ENCODE peak calls at places on chromosomes 5 and 9, in four cellular contexts. M is stomach, X is brain microvascular endothelial cell, O is mucosa of descending colon. Y is an unnamed sample.

GRCh38 chr9:68446836-68447235 is 90.4 kb downstream of the PGM5 start:
- DNase-seq in M (no peak), X (no peak), O (peak; percentile 27), Y (no peak)

GRCh38 chr9:18941060-18941746 is 91.8 kb downstream of the SAXO1 start:
- DNase-seq in M (no peak), X (no peak), O (no peak), Y (no peak)

GRCh38 chr9:127495884-127496555 is 44.7 kb downstream of the LRSAM1 start:
- DNase-seq in M (no peak), X (no peak), O (no peak), Y (no peak)

GRCh38 chr5:178625679-178626483 is 969 bp downstream of the CLK4 start:
- DNase-seq in M (no peak), X (peak; percentile 46), O (no peak), Y (peak; percentile 59)

GRCh38 chr5:82174919-82175219 is 103.3 kb downstream of the RPS23 start:
- DNase-seq in M (no peak), X (no peak), O (no peak), Y (no peak)

GRCh38 chr5:137252513-137252912 is 246.6 kb downstream of the SPOCK1 start:
- DNase-seq in M (no peak), X (no peak), O (no peak), Y (peak; percentile 22)

GRCh38 chr9:121133104-121133816 is 58.5 kb downstream of the CNTRL start:
- DNase-seq in M (peak; percentile 75), X (no peak), O (peak; percentile 72), Y (no peak)

GRCh38 chr9:76818271-76818670 is 54.0 kb downstream of the PCA3 start:
- DNase-seq in M (peak; percentile 69), X (peak; percentile 99), O (peak; percentile 52), Y (peak; percentile 97)

GRCh38 chr9:37540634-37541033 is 35.5 kb downstream of the FBXO10 start:
- DNase-seq in M (peak; percentile 65), X (no peak), O (peak; percentile 56), Y (no peak)

GRCh38 chr5:176882566-176882900 is 16.6 kb downstream of the HK3 start:
- DNase-seq in M (no peak), X (no peak), O (no peak), Y (peak; percentile 13)

GRCh38 chr9:112782218-112782617 is 31.7 kb downstream of the SNX30 start:
- DNase-seq in M (no peak), X (no peak), O (peak; percentile 31), Y (no peak)

GRCh38 chr5:122586351-122586750 is 188.5 kb upstream of the SNX2 start:
- DNase-seq in M (no peak), X (peak; percentile 64), O (no peak), Y (peak; percentile 70)

GRCh38 chr9:71685988-71686387 is 82.3 kb downstream of the CEMIP2 start:
- DNase-seq in M (no peak), X (no peak), O (no peak), Y (no peak)

GRCh38 chr5:141420855-141421488 is at the start of gene PCDHGA11:
- DNase-seq in M (no peak), X (peak; percentile 60), O (peak; percentile 45), Y (peak; percentile 77)

GRCh38 chr5:35430381-35431162 is 187.1 kb upstream of the SPEF2 start:
- DNase-seq in M (no peak), X (no peak), O (peak; percentile 6), Y (no peak)

GRCh38 chr9:6905850-6906375 is 148.1 kb downstream of the KDM4C start:
- DNase-seq in M (no peak), X (no peak), O (no peak), Y (no peak)

GRCh38 chr9:6910497-6910896 is 152.7 kb downstream of the KDM4C start:
- DNase-seq in M (no peak), X (no peak), O (no peak), Y (no peak)

GRCh38 chr9:6909186-6909585 is 151.4 kb downstream of the KDM4C start:
- DNase-seq in M (no peak), X (no peak), O (no peak), Y (no peak)

GRCh38 chr9:6910032-6910431 is 152.3 kb downstream of the KDM4C start:
- DNase-seq in M (no peak), X (no peak), O (no peak), Y (peak; percentile 56)

DNA sequence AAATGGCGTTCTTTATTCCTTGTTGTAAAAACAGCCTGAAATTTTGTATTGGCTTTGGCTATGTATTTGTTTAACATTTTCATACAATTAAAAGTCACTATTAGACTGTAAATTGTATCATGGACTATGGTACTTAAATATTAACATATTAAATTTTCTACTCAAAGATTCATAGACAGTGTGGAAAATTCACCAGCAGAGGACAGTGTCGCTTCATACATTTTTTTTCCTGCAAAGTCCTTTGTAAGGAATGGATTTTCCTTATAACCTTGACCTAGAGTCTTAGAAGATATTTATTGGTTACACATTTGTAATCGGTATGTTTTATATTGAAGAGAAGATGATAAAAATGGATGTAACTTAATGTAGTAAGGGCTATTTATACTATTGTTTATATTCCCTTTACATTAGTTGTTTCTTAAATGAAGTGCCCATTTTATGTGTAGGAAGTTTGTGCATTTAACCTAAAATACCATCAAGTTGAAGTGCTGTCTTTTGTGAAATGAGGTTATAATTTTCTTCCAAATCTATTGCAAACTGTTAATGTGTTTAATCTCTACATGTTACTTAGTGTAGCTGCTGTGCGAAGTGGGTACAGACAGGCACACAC is 150.1 kb downstream of the KDM4C start:
- DNase-seq in M (no peak), X (peak; percentile 24), O (peak; percentile 33), Y (peak; percentile 69)
- TF ChIP-seq CTCF in M (no peak), X (peak; percentile 70), O (peak; percentile 17), Y (peak; percentile 71)

DNA sequence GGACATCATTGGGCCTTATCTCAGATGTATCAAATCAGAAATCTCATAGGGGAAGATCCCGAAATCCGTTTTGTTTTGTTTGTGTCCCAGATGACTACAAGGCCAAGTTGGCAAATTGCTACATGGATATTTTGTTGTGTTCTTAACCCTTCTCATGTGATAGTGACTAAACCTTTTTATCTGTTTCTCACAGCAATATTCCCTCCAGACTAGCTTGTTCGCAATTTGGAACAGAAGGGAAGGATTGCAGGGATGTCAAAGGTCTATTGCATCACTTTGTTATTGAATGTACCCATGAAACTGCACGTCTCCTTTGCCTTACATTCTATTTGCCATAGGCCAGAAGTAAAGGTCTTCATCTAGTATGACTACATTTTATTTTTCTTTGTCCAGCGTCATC is 453.9 kb downstream of the NFIB start:
- DNase-seq in M (no peak), X (peak; percentile 50), O (no peak), Y (peak; percentile 97)
- H3K4me3 ChIP-seq in M (no peak overlapping the region), X (no peak overlapping the region), O (no peak overlapping the region), Y (no peak overlapping the region)

GRCh38 chr9:90547896-90548295 is 94.7 kb downstream of the DIRAS2 start:
- DNase-seq in M (no peak), X (no peak), O (no peak), Y (no peak)
- TF ChIP-seq CTCF in M (no peak), X (no peak), O (no peak), Y (no peak)

DNA sequence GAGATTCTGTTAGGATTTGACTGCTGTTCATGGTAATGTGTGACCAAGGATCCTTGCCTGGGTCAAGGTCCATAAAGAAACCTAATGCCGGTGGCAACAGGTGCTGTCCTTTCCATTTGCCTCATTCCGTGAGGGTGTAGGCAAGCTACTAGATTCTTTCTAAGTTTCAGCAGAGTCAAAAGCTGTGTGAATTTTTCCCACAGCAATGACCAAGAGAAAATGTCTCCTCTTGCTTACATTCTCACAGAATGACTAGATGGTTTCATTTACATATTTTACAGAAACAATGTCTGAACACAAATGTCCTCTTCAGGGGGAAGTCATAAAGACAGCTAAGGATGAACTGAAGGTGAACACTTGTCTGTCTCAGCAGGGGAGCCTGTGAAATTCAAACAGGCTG is 75.3 kb upstream of the SV2C start:
- DNase-seq in M (no peak), X (no peak), O (no peak), Y (no peak)
- H3K4me3 ChIP-seq in M (no peak overlapping the region), X (no peak overlapping the region), O (no peak overlapping the region), Y (no peak overlapping the region)

GRCh38 chr5:74639538-74640449 is 734 bp downstream of the ENC1 start:
- DNase-seq in M (peak; percentile 52), X (no peak), O (no peak), Y (peak; percentile 60)
- TF ChIP-seq CTCF in M (no peak), X (peak; percentile 42), O (no peak), Y (peak; percentile 37)